ENCODE peak calls at places on chromosomes 5 and 9, in eight cellular contexts. W, O, S, K, R, D, Z and V are unnamed samples.
A peak's percentile ranks its signal among the peaks of the same experiment; 100 is the strongest.

GRCh38 chr5:10588779-10589447 is 25.0 kb downstream of the ANKRD33B start:
- DNase-seq in S (no peak), D (no peak), O (no peak), K (no peak), R (no peak), W (no peak), Z (no peak), V (no peak)

GRCh38 chr5:99445805-99446204 is 517.0 kb upstream of the CHD1 start:
- DNase-seq in S (no peak), K (no peak), D (no peak), R (no peak), O (no peak), Z (no peak), W (no peak), V (no peak)

GRCh38 chr9:132694144-132694543 is 23.9 kb downstream of the GTF3C4 start:
- DNase-seq in S (peak; percentile 14), W (no peak), O (no peak), D (peak; percentile 8), K (no peak), Z (peak; percentile 10), R (no peak), V (no peak)

GRCh38 chr5:150640311-150641005 is at the start of gene SYNPO:
- DNase-seq in R (no peak), K (peak; percentile 60), Z (no peak), S (no peak), W (no peak), O (no peak), D (no peak), V (peak; percentile 25)

GRCh38 chr9:70954126-70954525 is 167.3 kb downstream of the TRPM3 start:
- DNase-seq in D (no peak), W (no peak), O (no peak), R (no peak), S (no peak), K (peak; percentile 23), Z (peak; percentile 75), V (no peak)

GRCh38 chr5:170700503-170700902 is 83.0 kb upstream of the GABRP start:
- DNase-seq in S (no peak), D (no peak), K (no peak), O (no peak), Z (no peak), W (no peak), R (no peak), V (no peak)

GRCh38 chr5:136023935-136024645 is 4.7 kb upstream of the TGFBI start:
- DNase-seq in Z (no peak), K (no peak), D (no peak), W (no peak), S (no peak), R (no peak), O (no peak), V (no peak)

GRCh38 chr5:68330564-68330963 is 115.0 kb downstream of the PIK3R1 start:
- DNase-seq in K (no peak), S (no peak), W (no peak), R (no peak), D (no peak), Z (no peak), O (no peak), V (no peak)

GRCh38 chr5:177023247-177023703 is 779 bp downstream of the ZNF346 start:
- DNase-seq in Z (no peak), K (no peak), R (peak; percentile 9), O (no peak), W (no peak), D (no peak), S (peak; percentile 6), V (peak; percentile 9)

GRCh38 chr5:140925806-140926205 is 293 bp upstream of the PCDHAC1 start:
- DNase-seq in D (no peak), W (no peak), O (no peak), R (no peak), S (no peak), Z (no peak), K (no peak), V (no peak)

GRCh38 chr9:81585191-81585763 is 104.1 kb downstream of the TLE1 start:
- DNase-seq in W (no peak), O (no peak), S (no peak), Z (no peak), R (no peak), K (no peak), D (no peak), V (no peak)

GRCh38 chr5:110625376-110625999 is 101.0 kb downstream of the TMEM232 start:
- DNase-seq in Z (peak; percentile 11), S (no peak), K (no peak), D (no peak), W (no peak), R (no peak), O (no peak), V (peak; percentile 9)